ENCODE peak calls at places on chromosomes 7 and 10, in seven cellular contexts. J, U, M, V, A, R and L are unnamed samples.
A peak's percentile ranks its signal among the peaks of the same experiment; 100 is the strongest.

GRCh38 chr10:18710201-18710653 is 51.0 kb downstream of the ARL5B start:
- DNase-seq in R (no peak), U (no peak), J (no peak), M (no peak), V (no peak), A (no peak), L (no peak)

GRCh38 chr7:36749282-36749960 is 25.1 kb upstream of the AOAH start:
- DNase-seq in V (no peak), R (peak; percentile 17), U (no peak), M (peak; percentile 10), A (no peak), J (no peak), L (peak; percentile 67)

GRCh38 chr10:45433716-45434469 is 59.9 kb downstream of the ALOX5 start:
- DNase-seq in A (no peak), V (no peak), U (peak; percentile 34), J (no peak), M (no peak), R (no peak), L (no peak)

GRCh38 chr7:1223196-1224092 is 9.2 kb upstream of the UNCX start:
- DNase-seq in A (no peak), J (no peak), U (peak; percentile 63), M (no peak), V (no peak), R (no peak), L (no peak)

GRCh38 chr10:69504576-69505250 is 53.4 kb downstream of the TSPAN15 start:
- DNase-seq in V (no peak), A (peak; percentile 54), M (no peak), J (peak; percentile 38), R (no peak), U (peak; percentile 38), L (no peak)

GRCh38 chr7:84529480-84530205 is 335.1 kb upstream of the SEMA3A start:
- DNase-seq in J (no peak), R (peak; percentile 44), V (no peak), M (peak; percentile 83), A (no peak), U (no peak), L (peak; percentile 90)

GRCh38 chr7:86454753-86455152 is 189.0 kb upstream of the GRM3 start:
- DNase-seq in J (no peak), V (no peak), R (no peak), M (no peak), U (no peak), A (no peak), L (no peak)

GRCh38 chr7:12056977-12057376 is 154.1 kb upstream of the TMEM106B start:
- DNase-seq in U (no peak), J (no peak), M (no peak), A (no peak), V (no peak), R (no peak), L (no peak)

GRCh38 chr10:62959553-62959952 is 143.4 kb upstream of the EGR2 start:
- DNase-seq in M (no peak), V (no peak), A (no peak), U (no peak), J (no peak), R (no peak), L (no peak)

GRCh38 chr10:118873738-118874105 is 119.0 kb upstream of the CACUL1 start:
- DNase-seq in J (no peak), U (no peak), R (no peak), V (no peak), M (no peak), A (no peak), L (no peak)

GRCh38 chr7:29398011-29398410 is 165.6 kb upstream of the PRR15 start:
- DNase-seq in A (no peak), R (no peak), J (no peak), M (no peak), V (no peak), U (no peak), L (no peak)

GRCh38 chr10:119364941-119365340 is 157.6 kb downstream of the GRK5 start:
- DNase-seq in V (no peak), U (no peak), M (peak; percentile 31), J (no peak), A (no peak), R (peak; percentile 41), L (peak; percentile 78)

GRCh38 chr10:96831867-96832720 is at the start of gene LCOR:
- DNase-seq in R (peak; percentile 93), V (peak; percentile 92), A (peak; percentile 91), U (peak; percentile 93), J (peak; percentile 96), M (peak; percentile 86), L (peak; percentile 80)

GRCh38 chr7:158078161-158078910 is 509.3 kb downstream of the PTPRN2 start:
- DNase-seq in V (no peak), J (peak; percentile 12), M (no peak), A (peak; percentile 46), U (no peak), R (no peak), L (no peak)

GRCh38 chr10:124273141-124273540 is 145.6 kb downstream of the OAT start:
- DNase-seq in U (no peak), V (no peak), R (no peak), M (no peak), J (no peak), A (no peak), L (no peak)

GRCh38 chr10:35259769-35260397 is 76.4 kb upstream of the CCNY start:
- DNase-seq in V (no peak), M (peak; percentile 98), U (no peak), J (no peak), A (no peak), R (no peak), L (peak; percentile 82)

GRCh38 chr7:37982423-37982822 is 62.0 kb downstream of the EPDR1 start:
- DNase-seq in R (no peak), A (no peak), V (no peak), M (no peak), J (no peak), U (no peak), L (peak; percentile 55)
- H3K4me3 ChIP-seq in R (no peak overlapping the region), A (no peak overlapping the region), V (no peak overlapping the region), M (no peak overlapping the region), J (no peak overlapping the region), U (no peak overlapping the region), L (no peak overlapping the region)

GRCh38 chr10:685613-686012 is 3.9 kb downstream of the DIP2C start:
- DNase-seq in R (no peak), V (no peak), J (no peak), U (no peak), M (no peak), A (no peak), L (no peak)

GRCh38 chr10:681670-682318 is 7.7 kb downstream of the DIP2C start:
- DNase-seq in A (no peak), U (no peak), M (peak; percentile 83), V (no peak), R (no peak), J (no peak), L (no peak)

GRCh38 chr10:686155-686931 is 3.1 kb downstream of the DIP2C start:
- DNase-seq in U (no peak), M (no peak), V (no peak), J (no peak), R (no peak), A (no peak), L (no peak)

GRCh38 chr10:682931-683447 is 6.5 kb downstream of the DIP2C start:
- DNase-seq in M (no peak), A (no peak), R (no peak), V (no peak), J (no peak), U (no peak), L (no peak)

DNA sequence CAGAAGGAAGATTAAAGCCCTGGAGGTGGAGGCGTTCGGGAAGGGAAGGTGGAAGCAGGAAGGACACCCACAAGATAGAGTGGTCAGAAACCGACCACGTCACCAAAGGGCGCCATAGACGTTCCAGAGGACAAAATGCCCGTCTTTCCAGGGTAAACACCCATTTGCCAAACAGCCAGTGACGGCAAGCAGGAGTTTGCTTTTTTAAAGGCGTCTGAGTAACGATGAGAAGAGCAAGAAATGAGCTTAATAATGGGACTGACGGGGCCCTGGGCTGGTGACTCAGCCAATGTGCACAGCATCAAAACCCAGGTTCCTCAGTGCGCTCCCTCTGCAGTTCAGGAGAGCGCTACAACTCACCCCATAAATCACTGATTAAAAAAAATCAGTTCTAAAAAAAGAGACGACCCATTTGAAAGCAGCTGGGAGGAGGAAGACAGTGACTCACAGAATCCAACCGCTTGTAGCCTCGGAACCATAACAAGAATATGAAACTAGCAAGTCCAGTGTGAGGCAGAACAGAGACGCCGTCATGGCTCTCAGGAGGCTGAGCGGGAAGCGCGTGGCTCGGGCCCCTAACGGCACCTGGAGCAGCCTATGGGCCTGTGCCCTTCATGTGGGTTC is 5.9 kb downstream of the DIP2C start:
- DNase-seq in J (no peak), R (no peak), A (peak; percentile 91), V (no peak), M (peak; percentile 99), U (no peak), L (peak; percentile 86)
- H3K4me3 ChIP-seq in J (no peak overlapping the region), R (no peak overlapping the region), A (peak overlapping the region; percentile 45), V (peak overlapping the region; percentile 19), M (peak overlapping the region; percentile 33), U (no peak overlapping the region), L (peak overlapping the region; percentile 52)

DNA sequence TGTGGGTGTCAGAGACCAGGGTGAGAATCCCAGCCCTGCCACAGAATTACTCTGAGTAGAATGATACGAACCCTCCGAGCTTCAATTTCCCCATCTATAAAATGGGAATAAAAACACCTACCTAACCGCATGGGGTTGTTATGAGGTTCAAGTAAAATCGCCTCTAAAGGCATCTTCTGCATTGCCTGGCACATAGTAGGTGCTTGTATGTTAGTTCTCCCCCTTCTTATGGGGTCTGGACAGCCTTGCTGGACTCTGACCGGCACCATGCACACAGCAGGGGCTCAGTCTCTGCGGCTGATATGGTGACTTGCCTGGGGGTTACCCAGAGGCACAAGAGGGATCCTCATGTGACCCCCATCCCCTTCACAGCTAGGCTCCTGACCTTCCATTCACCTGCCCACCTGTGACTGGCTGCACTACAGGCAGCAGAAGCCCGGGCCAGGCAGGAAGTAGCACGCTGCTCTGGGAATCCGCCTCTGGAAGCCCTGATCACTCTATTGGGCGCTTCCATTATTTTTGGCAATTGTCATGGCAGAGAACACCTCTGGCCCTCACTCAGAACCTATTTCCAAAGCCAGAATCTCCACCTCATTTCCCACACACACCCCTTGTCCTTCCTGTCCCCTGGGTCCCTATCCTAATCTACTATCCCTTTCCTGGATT is 6.0 kb downstream of the SH3PXD2A start:
- DNase-seq in J (peak; percentile 67), U (no peak), R (no peak), M (no peak), V (no peak), A (no peak), L (no peak)
- H3K4me3 ChIP-seq in J (no peak overlapping the region), U (no peak overlapping the region), R (no peak overlapping the region), M (no peak overlapping the region), V (no peak overlapping the region), A (no peak overlapping the region), L (peak overlapping the region; percentile 42)

GRCh38 chr7:117386125-117386709 is 41.1 kb downstream of the ASZ1 start:
- DNase-seq in A (no peak), J (no peak), U (no peak), R (no peak), M (peak; percentile 74), V (no peak), L (peak; percentile 78)

GRCh38 chr7:117385340-117386124 is 41.8 kb downstream of the ASZ1 start:
- DNase-seq in U (no peak), V (no peak), J (no peak), M (peak; percentile 53), A (no peak), R (no peak), L (peak; percentile 69)

GRCh38 chr7:117384693-117385092 is 42.6 kb downstream of the ASZ1 start:
- DNase-seq in V (no peak), U (no peak), M (no peak), A (no peak), R (no peak), J (no peak), L (no peak)

GRCh38 chr7:117381357-117381756 is 45.9 kb downstream of the ASZ1 start:
- DNase-seq in J (no peak), M (no peak), V (no peak), A (no peak), R (no peak), U (no peak), L (peak; percentile 33)

GRCh38 chr7:117383826-117384225 is 43.5 kb downstream of the ASZ1 start:
- DNase-seq in V (no peak), M (no peak), U (no peak), J (no peak), A (no peak), R (no peak), L (no peak)
- H3K4me3 ChIP-seq in V (no peak overlapping the region), M (no peak overlapping the region), U (no peak overlapping the region), J (no peak overlapping the region), A (no peak overlapping the region), R (no peak overlapping the region), L (no peak overlapping the region)